ENCODE peak calls at places on chromosomes 11 and 22, in four cellular contexts. S, H, P and F are unnamed samples.
A peak's percentile ranks its signal among the peaks of the same experiment; 100 is the strongest.

GRCh38 chr11:606245-606644 is 9.5 kb downstream of the IRF7 start:
- DNase-seq in S (no peak), H (no peak), P (peak; percentile 89), F (no peak)

GRCh38 chr22:47370448-47371262 is 608.2 kb downstream of the TBC1D22A start:
- DNase-seq in S (peak; percentile 11), H (no peak), P (no peak), F (no peak)

GRCh38 chr11:121134758-121135312 is 33.8 kb downstream of the TECTA start:
- DNase-seq in S (no peak), H (no peak), P (no peak), F (no peak)

GRCh38 chr22:40345271-40345670 is 1.0 kb upstream of the ADSL start:
- DNase-seq in S (no peak), H (no peak), P (no peak), F (peak; percentile 62)

GRCh38 chr11:47361419-47361818 is 8.9 kb upstream of the MYBPC3 start:
- DNase-seq in S (no peak), H (no peak), P (peak; percentile 21), F (no peak)

GRCh38 chr11:61037694-61038093 is 64.6 kb upstream of the CD5 start:
- DNase-seq in S (no peak), H (no peak), P (peak; percentile 46), F (no peak)

GRCh38 chr22:43824724-43825485 is 12.8 kb upstream of the EFCAB6 start:
- DNase-seq in S (no peak), H (no peak), P (no peak), F (no peak)

GRCh38 chr11:109309153-109309552 is 112.8 kb upstream of the C11orf87 start:
- DNase-seq in S (no peak), H (no peak), P (no peak), F (no peak)

GRCh38 chr22:22244337-22245250 is at the start of gene VPREB1:
- DNase-seq in S (no peak), H (no peak), P (no peak), F (no peak)

GRCh38 chr22:23227380-23227779 is 47.1 kb downstream of the BCR start:
- DNase-seq in S (no peak), H (no peak), P (no peak), F (no peak)

GRCh38 chr11:12531020-12531419 is 143.2 kb upstream of the TEAD1 start:
- DNase-seq in S (no peak), H (no peak), P (no peak), F (no peak)

GRCh38 chr11:135008001-135008405 is 596.0 kb upstream of the B3GAT1 start:
- DNase-seq in S (no peak), H (no peak), P (no peak), F (no peak)

GRCh38 chr11:2993000-2993330 is 836 bp upstream of the NAP1L4 start:
- DNase-seq in S (no peak), H (no peak), P (no peak), F (no peak)

GRCh38 chr11:78420796-78421209 is 3.2 kb upstream of the GAB2 start:
- DNase-seq in S (no peak), H (no peak), P (peak; percentile 85), F (peak; percentile 91)

GRCh38 chr22:23065069-23065451 is 5.3 kb upstream of the GNAZ start:
- DNase-seq in S (no peak), H (peak; percentile 4), P (no peak), F (no peak)

GRCh38 chr22:48098243-48098935 is 1335.9 kb downstream of the TBC1D22A start:
- DNase-seq in S (no peak), H (no peak), P (no peak), F (peak; percentile 57)

GRCh38 chr22:43406186-43406790 is 5.5 kb upstream of the MPPED1 start:
- DNase-seq in S (no peak), H (no peak), P (peak; percentile 11), F (no peak)

GRCh38 chr11:473415-473814 is 23.3 kb downstream of the PTDSS2 start:
- DNase-seq in S (no peak), H (no peak), P (no peak), F (no peak)

GRCh38 chr22:49871482-49871881 is 17.8 kb downstream of the ZBED4 start:
- DNase-seq in S (no peak), H (no peak), P (no peak), F (no peak)

GRCh38 chr11:79418241-79418640 is 22.6 kb downstream of the TENM4 start:
- DNase-seq in S (no peak), H (no peak), P (no peak), F (no peak)

GRCh38 chr11:64874308-64874707 is 4.1 kb downstream of the EHD1 start:
- DNase-seq in S (no peak), H (no peak), P (peak; percentile 67), F (peak; percentile 72)

GRCh38 chr22:48850658-48851287 is 976.9 kb downstream of the BRD1 start:
- DNase-seq in S (no peak), H (no peak), P (no peak), F (no peak)

GRCh38 chr11:44443836-44444769 is 121.4 kb upstream of the CD82 start:
- DNase-seq in S (no peak), H (no peak), P (no peak), F (no peak)

GRCh38 chr22:50271519-50271970 is 1.4 kb upstream of the MAPK11 start:
- DNase-seq in S (peak; percentile 82), H (peak; percentile 76), P (peak; percentile 69), F (peak; percentile 65)

GRCh38 chr11:16584569-16584968 is 153.9 kb upstream of the C11orf58 start:
- DNase-seq in S (no peak), H (no peak), P (no peak), F (no peak)

GRCh38 chr11:113529606-113530005 is 54.4 kb upstream of the DRD2 start:
- DNase-seq in S (no peak), H (no peak), P (no peak), F (no peak)

GRCh38 chr11:113674397-113674685 is 31.8 kb downstream of the TMPRSS5 start:
- DNase-seq in S (no peak), H (no peak), P (no peak), F (no peak)

GRCh38 chr11:76459299-76459698 is 14.5 kb downstream of the EMSY start:
- DNase-seq in S (no peak), H (no peak), P (no peak), F (no peak)

GRCh38 chr22:41998361-41999261 is at the start of gene WBP2NL:
- DNase-seq in S (peak; percentile 91), H (no peak), P (peak; percentile 85), F (peak; percentile 88)

GRCh38 chr22:42929838-42930155 is 72.7 kb upstream of the ARFGAP3 start:
- DNase-seq in S (no peak), H (no peak), P (no peak), F (no peak)

GRCh38 chr11:122162095-122162494 is 46.1 kb upstream of the BLID start:
- DNase-seq in S (no peak), H (no peak), P (no peak), F (no peak)

GRCh38 chr11:74492084-74492483 is 1.4 kb downstream of the LIPT2 start:
- DNase-seq in S (no peak), H (no peak), P (no peak), F (no peak)

GRCh38 chr11:74485868-74486267 is 7.7 kb downstream of the LIPT2 start:
- DNase-seq in S (no peak), H (no peak), P (no peak), F (no peak)

GRCh38 chr11:74490945-74491344 is 2.6 kb downstream of the LIPT2 start:
- DNase-seq in S (no peak), H (no peak), P (no peak), F (no peak)

GRCh38 chr11:74492974-74493815 is at the start of gene LIPT2:
- DNase-seq in S (peak; percentile 98), H (peak; percentile 97), P (peak; percentile 98), F (peak; percentile 99)

GRCh38 chr11:74487875-74488274 is 5.6 kb downstream of the LIPT2 start:
- DNase-seq in S (no peak), H (peak; percentile 26), P (no peak), F (peak; percentile 13)
- TF ChIP-seq CTCF in S (no peak), H (no peak), P (no peak), F (no peak)

GRCh38 chr11:128477811-128478210 is 109.5 kb downstream of the ETS1 start:
- DNase-seq in S (no peak), H (no peak), P (no peak), F (no peak)
- TF ChIP-seq CTCF in S (no peak), H (no peak), P (no peak), F (no peak)

DNA sequence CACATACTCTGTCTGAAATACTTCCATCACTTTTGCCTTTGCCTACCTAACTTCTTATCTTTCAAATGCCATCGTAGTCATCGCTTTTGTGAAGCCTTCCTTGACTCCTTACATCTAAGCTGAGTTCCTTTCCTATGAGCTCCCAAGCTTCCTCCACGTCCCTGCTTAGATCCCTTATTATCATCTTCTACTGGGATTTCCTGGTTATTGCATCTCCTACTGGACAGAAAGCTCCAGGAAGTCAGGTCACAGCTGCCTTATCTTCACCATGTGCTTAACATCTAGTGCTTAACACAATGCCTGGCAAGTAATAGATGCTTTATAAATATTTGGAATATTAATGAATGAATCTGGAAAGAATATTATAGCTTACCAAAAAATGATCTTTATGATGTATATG is 5.9 kb downstream of the YPEL4 start:
- DNase-seq in S (no peak), H (no peak), P (no peak), F (no peak)
- TF ChIP-seq CTCF in S (no peak), H (no peak), P (no peak), F (no peak)

GRCh38 chr22:19169947-19170318 is 8.6 kb downstream of the SLC25A1 start:
- DNase-seq in S (no peak), H (no peak), P (no peak), F (no peak)

GRCh38 chr22:19167106-19167869 is 11.2 kb downstream of the SLC25A1 start:
- DNase-seq in S (no peak), H (no peak), P (no peak), F (no peak)

GRCh38 chr22:19169002-19169946 is 9.3 kb downstream of the SLC25A1 start:
- DNase-seq in S (no peak), H (no peak), P (no peak), F (no peak)

GRCh38 chr22:19166421-19166820 is 12.1 kb downstream of the SLC25A1 start:
- DNase-seq in S (no peak), H (no peak), P (no peak), F (no peak)

DNA sequence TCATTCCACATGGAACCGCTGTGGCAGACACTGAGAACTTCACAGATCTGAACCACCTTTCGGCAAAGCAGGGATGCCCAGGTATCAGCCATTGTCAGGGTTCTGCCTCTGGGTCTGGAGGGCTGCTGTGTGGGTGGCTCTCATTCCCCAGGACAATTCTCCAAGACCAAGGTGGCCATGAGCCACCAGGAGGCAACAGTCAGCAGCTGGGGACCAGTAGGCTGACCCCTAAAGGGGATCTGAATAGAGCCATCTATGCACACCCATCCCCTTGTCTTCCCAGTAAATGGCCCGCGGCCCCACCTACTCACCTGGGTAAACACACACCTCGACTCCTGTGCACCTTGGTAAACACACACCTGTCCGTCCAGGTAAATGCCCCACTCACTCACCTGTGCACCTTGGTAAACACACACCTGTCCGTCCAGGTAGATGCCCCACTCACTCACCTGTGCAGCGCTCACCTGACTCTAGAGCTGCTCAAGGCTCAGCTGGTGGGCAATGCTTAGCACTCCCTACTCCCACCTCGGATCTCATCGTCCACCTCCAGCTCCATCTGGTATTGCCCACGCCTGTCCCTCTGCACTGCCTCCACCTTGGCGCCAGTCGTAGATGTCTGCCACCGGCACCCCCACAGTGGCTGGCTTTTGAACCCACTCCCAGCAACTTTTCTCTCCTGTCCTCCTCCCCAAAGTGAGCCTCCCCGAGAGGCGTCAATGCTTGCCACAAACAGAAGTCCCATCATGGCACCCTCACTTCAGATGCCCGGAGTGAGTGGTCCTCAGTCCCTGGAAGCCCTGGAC is 10.2 kb downstream of the SLC25A1 start:
- DNase-seq in S (no peak), H (no peak), P (no peak), F (no peak)
- TF ChIP-seq CTCF in S (no peak), H (no peak), P (no peak), F (no peak)